ENCODE peak calls at places on chromosomes 12 and 14, in five cellular contexts. G is A673; M is transverse colon; T is colonic mucosa; A is effector memory CD4-positive, alpha-beta T cell. X is an unnamed sample.

GRCh38 chr12:22670762-22671161 is 45.8 kb downstream of the ETNK1 start:
- DNase-seq in G (no peak), M (no peak), T (no peak), A (no peak), X (no peak)

GRCh38 chr12:105205322-105206048 is 30.5 kb downstream of the APPL2 start:
- DNase-seq in G (no peak), M (peak; percentile 61), T (peak; percentile 75), A (no peak), X (peak; percentile 26)

GRCh38 chr12:65868133-65868705 is 43.9 kb downstream of the HMGA2 start:
- DNase-seq in G (peak; percentile 85), M (no peak), T (no peak), A (no peak), X (no peak)

GRCh38 chr12:108040968-108041367 is 88.1 kb upstream of the WSCD2 start:
- DNase-seq in G (no peak), M (no peak), T (no peak), A (no peak), X (no peak)

GRCh38 chr12:109461846-109462766 is 15.0 kb downstream of the KCTD10 start:
- DNase-seq in G (peak; percentile 32), M (peak; percentile 85), T (peak; percentile 81), A (no peak), X (peak; percentile 15)

GRCh38 chr12:47868552-47869031 is 36.2 kb downstream of the VDR start:
- DNase-seq in G (no peak), M (peak; percentile 48), T (peak; percentile 16), A (no peak), X (no peak)

GRCh38 chr12:15212877-15213276 is 8.3 kb downstream of the RERG start:
- DNase-seq in G (peak; percentile 17), M (no peak), T (no peak), A (no peak), X (no peak)

GRCh38 chr12:22459872-22460490 is 84.4 kb downstream of the C2CD5 start:
- DNase-seq in G (peak; percentile 74), M (no peak), T (no peak), A (no peak), X (peak; percentile 52)

GRCh38 chr12:127381043-127381668 is 885.8 kb upstream of the TMEM132C start:
- DNase-seq in G (peak; percentile 81), M (peak; percentile 21), T (peak; percentile 29), A (no peak), X (peak; percentile 19)

GRCh38 chr12:110243227-110243626 is 37.8 kb upstream of the ATP2A2 start:
- DNase-seq in G (no peak), M (no peak), T (no peak), A (no peak), X (no peak)

GRCh38 chr12:2034633-2035420 is 18.0 kb upstream of the CACNA1C start:
- DNase-seq in G (peak; percentile 91), M (peak; percentile 93), T (peak; percentile 91), A (peak; percentile 65), X (peak; percentile 79)

GRCh38 chr12:110007874-110008273 is 8.6 kb downstream of the ANKRD13A start:
- DNase-seq in G (no peak), M (no peak), T (no peak), A (no peak), X (no peak)

DNA sequence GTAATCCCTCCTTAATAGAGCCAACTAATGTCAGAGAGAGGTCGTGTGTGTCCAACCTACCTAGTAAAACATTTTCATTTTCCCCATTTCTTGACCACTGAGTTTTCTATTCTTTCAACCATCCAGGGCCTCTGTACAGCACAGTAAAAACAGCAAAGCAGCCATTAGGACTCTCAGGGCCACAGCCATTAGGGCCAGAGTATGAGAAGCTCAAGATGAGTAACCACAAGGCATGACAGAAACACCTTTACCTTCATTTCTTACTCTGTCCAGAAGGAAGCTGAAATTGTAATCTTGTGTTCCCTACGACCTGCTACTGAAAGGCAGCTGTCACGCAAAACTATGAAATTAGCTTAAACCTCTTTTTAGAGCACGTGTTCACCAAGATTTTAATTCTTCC is 2.3 kb downstream of the SPPL3 start:
- DNase-seq in G (no peak), M (no peak), T (no peak), A (no peak), X (peak; percentile 16)
- H3K4me3 ChIP-seq in G (peak overlapping the region; percentile 99), M (no peak overlapping the region), T (no peak overlapping the region), A (no peak overlapping the region), X (peak overlapping the region; percentile 5)

DNA sequence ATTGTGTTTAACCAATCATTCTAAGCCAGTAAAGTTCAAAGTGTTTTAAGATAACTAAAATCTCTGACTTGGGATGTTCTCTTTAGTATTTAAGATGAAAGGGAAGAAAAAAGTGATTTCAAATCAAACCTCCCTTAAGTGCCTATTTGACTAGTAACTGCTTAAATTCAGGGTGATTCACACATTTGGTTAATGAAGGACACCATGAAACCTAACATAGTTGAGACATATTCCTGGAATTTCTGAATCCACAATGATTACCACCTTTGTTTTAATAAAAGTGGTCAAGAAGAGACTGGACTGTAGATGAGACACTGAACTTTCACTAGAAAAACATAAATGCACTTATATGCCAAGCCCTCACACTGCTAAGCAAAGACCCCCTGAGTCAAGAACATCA is 138.7 kb downstream of the MED13L start:
- DNase-seq in G (no peak), M (no peak), T (no peak), A (no peak), X (no peak)
- H3K4me1 ChIP-seq in G (peaks cover 68% of the 10 kb centered on the region), M (peaks cover 36% of the 10 kb centered on the region), T (peaks cover 1% of the 10 kb centered on the region), A (peaks cover 7% of the 10 kb centered on the region), X (no peaks in the 10 kb centered on the region)

DNA sequence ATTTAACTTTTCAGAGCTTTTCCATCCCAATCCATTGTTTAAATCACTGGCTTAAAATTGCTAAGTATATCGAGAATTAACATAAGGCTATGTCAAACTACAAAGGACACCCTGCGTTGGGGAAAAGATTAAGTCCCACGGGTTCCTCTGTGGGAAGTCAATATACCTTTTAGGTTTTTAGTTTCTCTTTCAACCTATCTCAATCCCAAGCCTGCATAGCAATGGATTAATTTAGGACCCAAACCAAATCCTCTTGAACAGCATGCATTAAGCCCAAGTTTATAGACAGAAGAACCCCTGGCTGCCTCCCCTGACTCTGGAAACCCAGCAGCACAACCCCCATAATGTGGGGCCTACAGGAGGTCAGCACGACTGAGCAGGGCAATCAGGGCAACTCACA is 6.3 kb downstream of the CDCA4 start:
- DNase-seq in G (no peak), M (no peak), T (no peak), A (no peak), X (no peak)
- H3K4me3 ChIP-seq in G (no peak overlapping the region), M (no peak overlapping the region), T (no peak overlapping the region), A (no peak overlapping the region), X (no peak overlapping the region)

DNA sequence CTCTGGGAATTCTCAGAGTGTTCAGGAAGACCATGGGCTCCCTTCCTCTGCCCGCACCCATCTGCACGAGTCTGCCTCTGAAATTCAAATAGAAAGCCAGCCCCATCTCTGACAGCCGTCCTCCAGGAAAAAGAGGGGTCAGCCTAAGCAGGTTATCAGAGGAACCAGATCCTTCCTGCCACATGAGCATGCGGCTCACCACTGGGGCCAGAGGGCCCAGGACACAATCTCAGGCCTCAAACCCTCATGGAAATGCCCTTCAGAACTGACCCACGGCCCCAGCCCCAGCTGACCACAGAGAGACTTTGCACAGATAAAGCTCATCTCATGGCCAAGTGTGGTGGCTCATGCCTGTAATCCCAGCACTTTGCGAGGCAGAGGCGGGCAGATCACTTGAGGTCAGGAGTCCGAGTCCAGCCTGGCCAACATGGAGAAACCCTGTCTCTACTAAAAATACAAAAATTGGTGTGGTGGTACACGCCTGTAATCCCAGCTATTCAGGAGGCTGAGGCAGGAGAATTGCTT is 23.2 kb downstream of the PXN start:
- DNase-seq in G (no peak), M (no peak), T (no peak), A (no peak), X (no peak)
- H3K4me1 ChIP-seq in G (peaks cover 36% of the 10 kb centered on the region), M (peaks cover 52% of the 10 kb centered on the region), T (no peaks in the 10 kb centered on the region), A (peaks cover 52% of the 10 kb centered on the region), X (peaks cover 9% of the 10 kb centered on the region)

DNA sequence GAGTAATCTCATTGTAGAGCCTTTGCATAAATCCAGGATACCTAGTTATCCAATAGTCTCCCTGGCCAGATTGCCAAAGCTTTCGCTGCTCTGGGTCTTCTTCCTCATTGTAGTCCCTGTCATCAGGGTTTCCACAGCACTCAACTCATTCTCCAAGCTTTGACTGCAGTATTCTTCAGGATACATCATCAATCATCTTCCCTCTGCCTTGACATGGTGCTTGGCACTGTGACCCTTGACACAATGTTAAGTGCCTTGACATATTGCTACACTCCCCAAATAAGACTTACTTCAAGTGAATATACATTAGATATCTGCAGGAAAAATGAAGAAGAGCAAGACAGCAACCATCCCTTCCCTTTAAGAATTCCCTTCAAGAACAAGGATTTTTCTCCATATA is 60.1 kb upstream of the RESF1 start:
- DNase-seq in G (no peak), M (no peak), T (no peak), A (no peak), X (no peak)
- H3K4me3 ChIP-seq in G (no peak overlapping the region), M (no peak overlapping the region), T (no peak overlapping the region), A (no peak overlapping the region), X (no peak overlapping the region)

DNA sequence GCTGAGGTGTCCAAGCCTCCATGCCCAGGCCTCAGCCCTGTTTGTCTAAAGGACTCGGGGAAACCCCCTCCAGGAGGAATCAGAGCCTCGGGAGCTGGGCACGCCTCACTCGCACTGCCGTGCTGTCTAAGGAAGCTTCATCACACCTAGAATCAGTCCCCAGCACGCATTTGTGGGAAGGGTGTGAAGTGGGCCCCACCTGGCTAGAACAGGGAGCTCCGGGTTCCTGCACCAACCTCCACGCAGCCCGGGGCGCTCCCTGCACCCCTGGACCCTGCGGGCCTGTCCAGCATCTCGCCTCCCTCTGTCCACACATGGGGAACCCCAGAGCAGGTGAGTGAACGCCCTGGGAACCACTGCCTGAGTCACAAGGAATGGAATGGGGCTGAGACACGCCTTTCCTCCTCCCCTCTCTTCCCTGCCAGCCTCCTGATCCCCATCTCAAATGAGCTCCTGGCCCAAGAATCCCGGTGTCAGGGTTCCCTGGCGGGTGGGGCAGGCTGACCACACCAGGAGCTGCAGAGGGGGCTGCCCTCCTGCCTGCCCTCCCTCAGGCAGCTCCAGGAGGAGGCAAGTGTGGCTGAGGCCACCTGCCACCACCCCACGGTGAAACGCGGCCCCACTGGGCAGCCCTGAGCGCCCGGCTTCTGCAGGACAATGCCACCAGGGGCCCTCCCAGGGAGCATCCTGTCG is 44.6 kb downstream of the GALNT9 start:
- DNase-seq in G (no peak), M (no peak), T (no peak), A (no peak), X (no peak)
- H3K4me1 ChIP-seq in G (no peaks in the 10 kb centered on the region), M (peaks cover 4% of the 10 kb centered on the region), T (no peaks in the 10 kb centered on the region), A (peaks cover 19% of the 10 kb centered on the region), X (no peaks in the 10 kb centered on the region)

DNA sequence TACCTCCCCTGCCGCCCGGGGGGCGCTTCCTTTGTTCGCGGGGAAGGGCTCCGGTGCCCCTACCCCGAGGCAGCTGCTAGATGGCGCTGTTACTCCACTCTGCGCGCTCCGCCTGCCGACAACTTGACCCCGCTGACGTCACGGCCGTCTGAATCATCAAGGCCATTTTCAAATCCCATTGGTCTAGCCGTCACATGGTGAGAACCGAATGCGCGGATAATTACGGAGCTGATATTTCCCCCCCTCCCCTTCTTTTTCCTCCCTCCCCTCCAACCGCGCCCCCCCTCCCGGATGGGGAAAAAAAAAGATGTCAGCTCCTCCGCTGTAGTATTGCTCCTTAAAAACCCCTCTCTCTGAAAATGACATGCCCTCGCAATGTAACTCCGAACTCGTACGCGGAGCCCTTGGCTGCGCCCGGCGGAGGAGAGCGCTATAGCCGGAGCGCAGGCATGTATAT is at the start of gene HOXC10:
- DNase-seq in G (peak; percentile 99), M (peak; percentile 70), T (peak; percentile 65), A (peak; percentile 37), X (peak; percentile 85)
- H3K4me3 ChIP-seq in G (peak within 1 kb of the TSS; percentile 72), M (no peak within 1 kb of the TSS), T (no peak within 1 kb of the TSS), A (peak within 1 kb of the TSS; percentile 6), X (no peak within 1 kb of the TSS)

GRCh38 chr14:51653096-51653814 is 1.5 kb downstream of the FRMD6 start:
- DNase-seq in G (peak; percentile 86), M (no peak), T (no peak), A (no peak), X (no peak)
- H3K4me1 ChIP-seq in G (peaks cover 34% of the 10 kb centered on the region), M (peaks cover 18% of the 10 kb centered on the region), T (peaks cover 4% of the 10 kb centered on the region), A (peaks cover 8% of the 10 kb centered on the region), X (peaks cover 3% of the 10 kb centered on the region)